ENCODE peak calls at places on chromosomes 2 and 18, in eight cellular contexts. C, H, F, B, X, K, D and T are unnamed samples. For H3K9me3, the result is how much of the 10 kb centered on the place peaks cover.

GRCh38 chr2:227033471-227034148 is 130.4 kb downstream of the COL4A4 start:
- DNase-seq in C (no peak), H (peak), F (peak), B (peak), X (no peak), K (no peak), D (peak), T (no peak)

GRCh38 chr2:41944218-41944880 is 103.5 kb upstream of the PKDCC start:
- DNase-seq in C (no peak), H (no peak), F (no peak), B (no peak), X (no peak), K (no peak), D (no peak), T (no peak)

GRCh38 chr2:37324536-37324785 is 172 bp downstream of the PRKD3 start:
- DNase-seq in C (no peak), H (peak), F (no peak), B (peak), X (peak), K (no peak), D (peak), T (peak)

GRCh38 chr18:22433960-22434359 is 16.2 kb upstream of the CTAGE1 start:
- DNase-seq in C (no peak), H (peak), F (no peak), B (no peak), X (no peak), K (no peak), D (no peak), T (no peak)

GRCh38 chr2:145108385-145108784 is 588.5 kb upstream of the ZEB2 start:
- DNase-seq in C (no peak), H (peak), F (no peak), B (no peak), X (no peak), K (no peak), D (no peak), T (no peak)

GRCh38 chr2:8119782-8120551 is 561.9 kb upstream of the ID2 start:
- DNase-seq in C (no peak), H (peak), F (no peak), B (no peak), X (no peak), K (no peak), D (no peak), T (no peak)

GRCh38 chr2:6896930-6897759 is 19.6 kb downstream of the RSAD2 start:
- DNase-seq in C (no peak), H (peak), F (no peak), B (no peak), X (no peak), K (peak), D (no peak), T (no peak)

GRCh38 chr2:191226196-191226595 is 19.0 kb upstream of the MYO1B start:
- DNase-seq in C (no peak), H (peak), F (no peak), B (no peak), X (no peak), K (no peak), D (no peak), T (no peak)

GRCh38 chr18:13134551-13135401 is 83.8 kb upstream of the LDLRAD4 start:
- DNase-seq in C (no peak), H (no peak), F (no peak), B (no peak), X (no peak), K (no peak), D (no peak), T (no peak)

GRCh38 chr2:102051659-102052366 is 60.1 kb downstream of the IL1R2 start:
- DNase-seq in C (no peak), H (peak), F (no peak), B (no peak), X (no peak), K (no peak), D (no peak), T (no peak)

GRCh38 chr18:79963658-79964329 is 649 bp upstream of the HSBP1L1 start:
- DNase-seq in C (no peak), H (no peak), F (no peak), B (no peak), X (no peak), K (no peak), D (no peak), T (no peak)

GRCh38 chr18:36307513-36307912 is 10.0 kb downstream of the FHOD3 start:
- DNase-seq in C (no peak), H (peak), F (no peak), B (no peak), X (no peak), K (no peak), D (no peak), T (no peak)

GRCh38 chr2:107622741-107623310 is 203.9 kb upstream of the RGPD4 start:
- DNase-seq in C (no peak), H (peak), F (no peak), B (no peak), X (no peak), K (no peak), D (no peak), T (no peak)

GRCh38 chr18:9913151-9913525 is 678 bp upstream of the VAPA start:
- DNase-seq in C (no peak), H (peak), F (no peak), B (no peak), X (no peak), K (no peak), D (no peak), T (no peak)

GRCh38 chr18:22625406-22625805 is 207.7 kb upstream of the CTAGE1 start:
- DNase-seq in C (no peak), H (no peak), F (no peak), B (no peak), X (no peak), K (no peak), D (no peak), T (no peak)

GRCh38 chr2:20514596-20515269 is 67.9 kb downstream of the RHOB start:
- DNase-seq in C (no peak), H (peak), F (no peak), B (peak), X (no peak), K (peak), D (no peak), T (no peak)

GRCh38 chr18:37575646-37576045 is 10.0 kb upstream of the CELF4 start:
- DNase-seq in C (no peak), H (no peak), F (no peak), B (no peak), X (no peak), K (no peak), D (no peak), T (peak)

GRCh38 chr2:234048049-234048448 is 2.5 kb upstream of the SPP2 start:
- DNase-seq in C (no peak), H (peak), F (no peak), B (no peak), X (no peak), K (no peak), D (no peak), T (no peak)

GRCh38 chr2:595141-595805 is 81.9 kb downstream of the TMEM18 start:
- DNase-seq in C (no peak), H (no peak), F (no peak), B (no peak), X (no peak), K (no peak), D (no peak), T (no peak)

GRCh38 chr2:594297-594949 is 82.8 kb downstream of the TMEM18 start:
- DNase-seq in C (no peak), H (no peak), F (no peak), B (no peak), X (no peak), K (no peak), D (no peak), T (no peak)

GRCh38 chr2:590214-591175 is 86.7 kb downstream of the TMEM18 start:
- DNase-seq in C (no peak), H (no peak), F (no peak), B (no peak), X (no peak), K (no peak), D (no peak), T (no peak)

GRCh38 chr2:593354-594026 is 83.7 kb downstream of the TMEM18 start:
- DNase-seq in C (no peak), H (no peak), F (no peak), B (no peak), X (no peak), K (no peak), D (no peak), T (no peak)

GRCh38 chr2:592737-593136 is 84.5 kb downstream of the TMEM18 start:
- DNase-seq in C (no peak), H (no peak), F (no peak), B (no peak), X (no peak), K (no peak), D (no peak), T (no peak)
- H3K9me3 ChIP-seq in C (under half), H (under half), F (under half), B (under half), X (under half), K (under half), D (under half), T (under half)

DNA sequence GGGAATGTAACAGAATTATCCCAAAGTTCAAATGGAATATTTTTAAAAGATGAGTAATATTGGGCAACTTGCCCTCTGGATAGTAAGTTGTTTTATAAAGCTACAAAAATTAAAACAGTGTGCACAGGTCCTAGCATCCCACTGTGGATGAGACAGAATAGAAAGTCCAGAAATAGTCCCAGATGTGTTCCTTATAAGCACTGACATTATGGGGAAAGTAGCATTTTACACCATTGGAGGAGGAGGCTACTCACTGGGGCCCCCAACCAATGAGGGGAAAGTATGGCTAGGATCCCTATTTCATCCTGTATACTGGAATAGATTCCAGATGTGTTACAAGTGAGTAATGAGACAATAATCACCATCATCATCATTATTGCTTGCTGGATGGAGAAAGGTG is 4.8 kb downstream of the ARID5A start:
- DNase-seq in C (no peak), H (no peak), F (no peak), B (no peak), X (no peak), K (no peak), D (no peak), T (no peak)
- H3K9me3 ChIP-seq in C (under half), H (under half), F (under half), B (under half), X (under half), K (under half), D (under half), T (under half)

DNA sequence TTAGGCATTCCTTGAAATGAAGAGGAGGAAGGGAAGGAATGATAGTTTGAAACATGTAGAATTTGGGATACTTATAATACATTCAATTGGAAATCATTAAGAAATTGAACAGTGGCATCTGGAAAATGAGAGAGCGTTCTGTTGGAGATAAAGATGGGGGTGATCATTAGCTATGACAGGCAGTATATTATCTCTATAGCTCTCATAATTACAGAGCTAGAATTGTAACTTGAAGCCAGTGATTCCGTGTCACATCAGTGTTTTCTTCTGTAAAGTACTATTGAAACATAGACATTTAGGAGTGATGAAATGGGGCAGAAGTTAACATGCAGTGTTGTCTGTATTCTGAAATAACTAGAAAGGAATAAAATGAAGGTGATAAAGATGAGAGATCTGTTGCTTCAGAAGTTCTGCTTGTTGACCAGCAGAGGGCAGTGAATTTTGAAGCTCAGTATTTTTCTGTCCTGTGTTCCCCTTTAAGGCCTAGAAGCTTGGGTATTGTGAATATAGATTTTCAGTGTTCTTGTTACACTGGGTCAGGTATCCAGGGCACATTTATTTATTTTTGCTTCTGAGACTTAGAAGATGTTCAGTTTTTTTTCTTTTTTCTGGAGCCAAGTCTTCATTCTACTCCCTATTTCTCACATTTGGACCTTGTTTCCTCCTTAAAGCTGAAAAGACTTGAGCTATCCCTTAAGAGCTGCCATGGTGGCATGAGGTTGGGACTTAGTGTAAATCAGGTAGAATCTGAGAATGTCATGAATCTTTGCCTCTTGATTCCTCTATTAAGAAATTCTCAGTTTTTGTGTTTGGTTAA is 157.4 kb downstream of the TAF4B start:
- DNase-seq in C (no peak), H (peak), F (no peak), B (no peak), X (no peak), K (peak), D (no peak), T (no peak)
- H3K9me3 ChIP-seq in C (under half), H (under half), F (under half), B (under half), X (under half), K (under half), D (under half), T (under half)

GRCh38 chr2:150256746-150257145 is 230.7 kb downstream of the RND3 start:
- DNase-seq in C (no peak), H (no peak), F (no peak), B (no peak), X (no peak), K (no peak), D (no peak), T (no peak)
- H3K9me3 ChIP-seq in C (under half), H (under half), F (under half), B (under half), X (under half), K (under half), D (under half), T (under half)

DNA sequence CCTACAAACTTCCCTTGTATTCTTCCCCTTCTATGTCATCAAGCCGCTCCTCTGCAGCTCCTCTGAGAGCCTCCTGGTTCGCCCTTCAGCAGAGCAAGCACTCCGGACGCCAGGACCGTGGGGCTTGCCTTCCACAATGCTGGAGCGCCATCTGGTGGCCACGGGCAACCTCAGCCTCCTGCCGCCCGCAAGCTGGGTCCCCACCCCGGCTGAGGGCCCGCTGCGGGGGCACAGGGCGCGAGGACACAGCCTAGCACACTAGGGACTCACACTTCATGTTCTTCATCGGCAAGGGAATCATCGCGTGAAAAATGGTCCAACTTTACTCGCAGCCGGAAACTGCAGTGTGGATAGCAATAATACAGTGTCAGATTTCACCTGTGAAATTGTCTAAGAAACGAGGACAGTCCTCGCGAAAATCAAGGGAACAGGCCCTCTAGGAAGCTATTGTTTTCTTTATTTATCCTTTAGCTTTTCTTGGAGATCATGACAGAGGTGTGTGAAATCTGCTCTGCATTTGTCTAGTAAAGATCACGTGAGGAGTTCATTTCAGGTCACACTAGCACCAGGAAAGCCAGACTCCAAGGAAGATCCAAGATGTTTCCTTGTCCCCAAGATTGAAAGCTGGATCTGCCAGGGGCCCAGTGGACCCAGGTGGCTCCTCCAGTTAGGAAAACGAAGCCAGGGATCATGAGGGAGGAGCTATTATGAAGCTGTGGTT is 5.8 kb downstream of the PRLH start:
- DNase-seq in C (peak), H (peak), F (peak), B (peak), X (peak), K (peak), D (peak), T (peak)
- H3K9me3 ChIP-seq in C (under half), H (under half), F (under half), B (under half), X (under half), K (under half), D (under half), T (under half)

GRCh38 chr2:89821455-89821945 is 1130.0 kb downstream of the RPIA start:
- DNase-seq in C (no peak), H (no peak), F (no peak), B (no peak), X (no peak), K (no peak), D (no peak), T (no peak)
- H3K9me3 ChIP-seq in C (half or more), H (under half), F (half or more), B (under half), X (under half), K (half or more), D (under half), T (half or more)

GRCh38 chr2:220539481-220539880 is 912.1 kb downstream of the SLC4A3 start:
- DNase-seq in C (no peak), H (no peak), F (no peak), B (no peak), X (no peak), K (no peak), D (no peak), T (no peak)
- H3K9me3 ChIP-seq in C (under half), H (under half), F (under half), B (under half), X (under half), K (under half), D (under half), T (under half)

GRCh38 chr2:241584446-241584845 is 25.9 kb downstream of the BOK start:
- DNase-seq in C (no peak), H (peak), F (no peak), B (no peak), X (no peak), K (no peak), D (no peak), T (no peak)
- H3K9me3 ChIP-seq in C (under half), H (under half), F (under half), B (under half), X (under half), K (under half), D (under half), T (under half)

DNA sequence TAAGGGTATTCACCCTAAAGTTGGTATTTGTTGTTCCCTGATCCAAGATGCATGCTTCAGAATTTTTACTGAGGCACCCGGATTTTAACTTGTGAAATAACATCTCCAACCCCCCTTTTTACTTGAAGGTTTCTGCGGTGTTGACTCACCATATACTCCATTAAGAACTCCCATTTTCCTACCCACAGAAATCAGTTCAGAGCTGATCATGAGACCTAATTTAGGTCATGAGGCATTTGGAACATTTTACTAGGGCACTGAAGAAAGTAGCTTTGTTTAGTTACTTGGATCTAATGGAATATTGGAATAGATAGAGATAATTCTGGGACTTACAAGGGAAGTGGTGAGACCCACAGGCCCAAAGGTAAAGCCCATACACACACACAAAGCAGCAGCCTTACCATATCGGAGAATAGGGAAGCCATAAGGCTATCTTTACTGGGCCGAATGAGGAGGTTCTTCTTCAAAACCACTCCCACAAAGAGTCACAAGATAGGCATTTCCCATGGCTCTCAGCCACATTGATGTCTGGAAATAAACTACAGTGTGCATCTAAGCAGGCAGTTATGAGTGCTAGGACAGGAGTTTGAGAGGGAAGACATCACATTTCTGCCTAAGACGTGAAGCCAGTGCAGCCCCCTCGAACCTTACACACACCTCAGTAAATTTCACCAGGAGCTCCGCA is 681.0 kb upstream of the LRRTM4 start:
- DNase-seq in C (no peak), H (no peak), F (no peak), B (no peak), X (no peak), K (no peak), D (no peak), T (no peak)
- H3K9me3 ChIP-seq in C (under half), H (under half), F (under half), B (under half), X (under half), K (under half), D (under half), T (under half)